ENCODE peak calls at places on chromosomes 16 and 17, in six cellular contexts. Y is upper lobe of left lung, J is HepG2, A is GM12878, E is A549, P is K562. W is an unnamed sample.
A peak's percentile ranks its signal among the peaks of the same experiment; 100 is the strongest.

GRCh38 chr17:67992541-67993152 is 3.6 kb downstream of the C17orf58 start:
- ATAC-seq in E (no peak), P (no peak), Y (no peak), A (peak; percentile 28), J (no peak), W (no peak)

GRCh38 chr17:77419547-77420475 is 279.0 kb downstream of the SEC14L1 start:
- ATAC-seq in E (no peak), J (peak; percentile 16), Y (no peak), A (no peak), P (peak; percentile 80), W (no peak)

GRCh38 chr17:10022416-10022815 is 117.3 kb upstream of the RCVRN start:
- ATAC-seq in J (no peak), A (no peak), P (no peak), E (peak; percentile 31), Y (no peak), W (no peak)

GRCh38 chr17:42039794-42040763 is 10.3 kb downstream of the C17orf113 start:
- ATAC-seq in Y (no peak), A (no peak), E (no peak), J (peak; percentile 33), P (no peak), W (no peak)

GRCh38 chr17:2107506-2107905 is 52.6 kb downstream of the HIC1 start:
- ATAC-seq in J (no peak), A (no peak), P (no peak), Y (no peak), E (no peak), W (peak; percentile 48)

GRCh38 chr16:54412777-54413455 is 126.3 kb upstream of the IRX3 start:
- ATAC-seq in J (no peak), E (no peak), A (no peak), Y (no peak), P (no peak), W (no peak)

GRCh38 chr17:3602499-3602898 is 6.7 kb downstream of the TRPV1 start:
- ATAC-seq in A (peak; percentile 88), J (peak; percentile 33), Y (no peak), E (no peak), P (peak; percentile 95), W (no peak)

GRCh38 chr16:1953734-1954133 is 755 bp downstream of the RPL3L start:
- ATAC-seq in A (no peak), E (no peak), P (no peak), J (no peak), Y (peak; percentile 50), W (no peak)

GRCh38 chr17:72175787-72176515 is 55.1 kb downstream of the SOX9 start:
- ATAC-seq in E (no peak), J (no peak), Y (no peak), A (no peak), P (no peak), W (no peak)

GRCh38 chr16:19861811-19862327 is 22.8 kb downstream of the GPRC5B start:
- ATAC-seq in P (no peak), A (no peak), E (no peak), Y (no peak), J (no peak), W (no peak)

GRCh38 chr17:81276781-81277180 is 18.3 kb downstream of the SLC38A10 start:
- ATAC-seq in A (no peak), J (no peak), P (no peak), Y (no peak), E (no peak), W (no peak)

GRCh38 chr16:30527635-30528178 is 1.3 kb upstream of the ZNF768 start:
- ATAC-seq in J (no peak), Y (no peak), E (no peak), P (no peak), A (peak; percentile 50), W (no peak)

GRCh38 chr17:3815925-3816324 is 14.9 kb upstream of the ITGAE start:
- ATAC-seq in P (no peak), A (no peak), Y (no peak), E (no peak), J (peak; percentile 44), W (no peak)

GRCh38 chr17:61868074-61868473 is 4.7 kb upstream of the BRIP1 start:
- ATAC-seq in P (no peak), A (no peak), E (no peak), Y (no peak), J (no peak), W (no peak)

GRCh38 chr17:19533036-19533717 is 477 bp upstream of the SLC47A1 start:
- ATAC-seq in A (no peak), J (peak; percentile 34), E (peak; percentile 44), P (no peak), Y (no peak), W (no peak)

GRCh38 chr16:2855536-2855935 is 2.4 kb downstream of the PRSS22 start:
- ATAC-seq in Y (no peak), E (no peak), J (no peak), A (no peak), P (no peak), W (no peak)

GRCh38 chr17:44655983-44656700 is at the start of gene MEIOC:
- ATAC-seq in A (peak; percentile 62), E (peak; percentile 97), P (no peak), J (no peak), Y (peak; percentile 22), W (no peak)

GRCh38 chr17:33523577-33523981 is 230.5 kb upstream of the ASIC2 start:
- ATAC-seq in P (no peak), Y (peak; percentile 51), J (no peak), A (peak; percentile 74), E (no peak), W (peak; percentile 85)

GRCh38 chr17:49438885-49439284 is 24.2 kb upstream of the PHB1 start:
- ATAC-seq in P (no peak), A (peak; percentile 75), Y (no peak), E (no peak), J (no peak), W (no peak)

GRCh38 chr16:29114476-29115012 is 129.7 kb downstream of the LAT start:
- ATAC-seq in J (peak; percentile 17), Y (no peak), A (no peak), P (no peak), E (no peak), W (no peak)

GRCh38 chr16:50381679-50382440 is 13.1 kb upstream of the BRD7 start:
- ATAC-seq in Y (no peak), P (peak; percentile 65), J (peak; percentile 88), A (peak; percentile 81), E (no peak), W (no peak)

GRCh38 chr16:19095699-19096098 is 18.1 kb upstream of the ITPRIPL2 start:
- ATAC-seq in Y (no peak), P (no peak), J (no peak), A (peak; percentile 93), E (no peak), W (no peak)

GRCh38 chr17:48515925-48516900 is 14.6 kb downstream of the HOXB1 start:
- ATAC-seq in Y (no peak), J (no peak), A (no peak), P (no peak), E (no peak), W (no peak)

GRCh38 chr17:15399443-15399842 is 58.0 kb upstream of the TEKT3 start:
- ATAC-seq in J (no peak), A (no peak), E (no peak), Y (peak; percentile 58), P (no peak), W (no peak)

GRCh38 chr17:6241996-6242395 is 171.8 kb downstream of the WSCD1 start:
- ATAC-seq in Y (no peak), E (no peak), J (no peak), A (no peak), P (no peak), W (no peak)

GRCh38 chr16:74249281-74249680 is 47.3 kb upstream of the PSMD7 start:
- ATAC-seq in E (no peak), A (peak; percentile 32), Y (no peak), P (no peak), J (no peak), W (no peak)

GRCh38 chr16:10242916-10243315 is 60.7 kb upstream of the GRIN2A start:
- ATAC-seq in A (peak; percentile 93), J (no peak), E (no peak), P (no peak), Y (no peak), W (no peak)

GRCh38 chr16:74862743-74863244 is 88.2 kb upstream of the FA2H start:
- ATAC-seq in Y (peak; percentile 75), A (peak; percentile 97), J (peak; percentile 66), P (peak; percentile 89), E (peak; percentile 88), W (no peak)

GRCh38 chr17:21208352-21208751 is 5.6 kb downstream of the TMEM11 start:
- ATAC-seq in A (no peak), J (no peak), Y (no peak), P (no peak), E (no peak), W (no peak)

DNA sequence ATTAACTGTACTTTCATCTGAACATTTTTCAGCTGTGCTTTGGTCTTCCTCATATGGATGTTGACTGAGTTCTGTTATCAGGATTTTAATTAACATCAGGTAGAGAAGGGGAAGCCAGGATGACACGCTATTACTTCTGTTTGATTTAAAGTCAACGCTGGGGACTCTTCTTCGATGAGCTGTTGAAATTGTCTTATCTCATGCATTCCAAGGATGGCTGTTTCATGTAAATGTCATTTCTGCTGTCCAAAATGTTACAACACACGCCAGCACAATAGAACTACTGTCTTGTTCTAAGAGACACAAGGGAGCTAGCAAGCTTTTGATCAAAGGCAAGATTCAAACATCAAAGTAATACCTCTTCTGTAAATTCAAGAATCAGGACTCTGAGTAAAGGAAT is 263.2 kb upstream of the CDH5 start:
- ATAC-seq in E (no peak), A (no peak), P (no peak), J (no peak), Y (no peak), W (no peak)
- TF ChIP-seq EP300 in E (no peak), A (no peak), P (no peak), J (no peak), Y (no peak), W (no peak)

GRCh38 chr17:29643817-29644160 is 21.1 kb upstream of the CORO6 start:
- ATAC-seq in Y (no peak), A (no peak), J (no peak), P (no peak), E (no peak), W (no peak)
- H3K4me3 ChIP-seq in Y (no peak overlapping the region), A (no peak overlapping the region), J (no peak overlapping the region), P (no peak overlapping the region), E (no peak overlapping the region), W (no peak overlapping the region)

GRCh38 chr17:34999456-34999855 is 19.1 kb downstream of the LIG3 start:
- ATAC-seq in E (no peak), P (no peak), A (no peak), J (no peak), Y (no peak), W (no peak)

GRCh38 chr17:35001549-35001948 is 21.2 kb downstream of the LIG3 start:
- ATAC-seq in A (no peak), E (no peak), P (no peak), Y (no peak), J (no peak), W (no peak)

GRCh38 chr17:34996422-34997029 is 16.2 kb downstream of the LIG3 start:
- ATAC-seq in A (no peak), E (no peak), P (no peak), J (no peak), Y (no peak), W (no peak)

GRCh38 chr17:34998205-34998604 is 17.9 kb downstream of the LIG3 start:
- ATAC-seq in E (peak; percentile 90), J (peak; percentile 87), A (peak; percentile 97), Y (peak; percentile 77), P (peak; percentile 94), W (peak; percentile 75)

GRCh38 chr17:34997355-34997862 is 17.1 kb downstream of the LIG3 start:
- ATAC-seq in Y (peak; percentile 57), J (no peak), E (no peak), P (no peak), A (no peak), W (peak; percentile 82)
- TF ChIP-seq EP300 in Y (no peak), J (no peak), E (no peak), P (no peak), A (no peak), W (no peak)

GRCh38 chr16:81041696-81042095 is 6.1 kb downstream of the ATMIN start:
- ATAC-seq in P (no peak), J (no peak), E (no peak), Y (no peak), A (no peak), W (no peak)
- H3K4me3 ChIP-seq in P (no peak overlapping the region), J (no peak overlapping the region), E (no peak overlapping the region), Y (no peak overlapping the region), A (no peak overlapping the region), W (no peak overlapping the region)

W was measured in gastroesophageal sphincter.